ENCODE peak calls at places on chromosomes 13 and 19, in nine cellular contexts. G, W, U, A, K, T, D, E and C are unnamed samples.

GRCh38 chr13:62696490-62696889 is 1280.8 kb upstream of the PCDH20 start:
- DNase-seq in G (no peak), W (no peak), U (no peak), A (no peak), K (no peak), T (no peak), D (no peak), E (no peak), C (no peak)

GRCh38 chr19:1254081-1254527 is 5.7 kb downstream of the MIDN start:
- DNase-seq in G (no peak), W (no peak), U (no peak), A (no peak), K (no peak), T (no peak), D (no peak), E (no peak), C (no peak)

GRCh38 chr13:43558312-43558711 is 228.5 kb downstream of the ENOX1 start:
- DNase-seq in G (no peak), W (no peak), U (no peak), A (no peak), K (no peak), T (no peak), D (no peak), E (no peak), C (no peak)

GRCh38 chr13:51416107-51416506 is 36.7 kb downstream of the INTS6 start:
- DNase-seq in G (no peak), W (no peak), U (no peak), A (no peak), K (peak), T (no peak), D (no peak), E (no peak), C (no peak)

GRCh38 chr19:14005381-14006084 is 587 bp downstream of the RFX1 start:
- DNase-seq in G (peak), W (peak), U (peak), A (peak), K (peak), T (peak), D (peak), E (peak), C (peak)

GRCh38 chr19:38691938-38692457 is 44.5 kb downstream of the ACTN4 start:
- DNase-seq in G (peak), W (no peak), U (peak), A (no peak), K (no peak), T (peak), D (no peak), E (peak), C (no peak)

GRCh38 chr13:38582133-38582532 is 104.7 kb upstream of the FREM2 start:
- DNase-seq in G (peak), W (peak), U (peak), A (peak), K (no peak), T (no peak), D (peak), E (no peak), C (no peak)

GRCh38 chr13:113390874-113391497 is 27.1 kb upstream of the GRTP1 start:
- DNase-seq in G (no peak), W (no peak), U (no peak), A (no peak), K (no peak), T (no peak), D (no peak), E (no peak), C (no peak)

GRCh38 chr13:96994030-96994848 is at the start of gene OXGR1:
- DNase-seq in G (no peak), W (peak), U (no peak), A (peak), K (no peak), T (no peak), D (no peak), E (no peak), C (peak)

GRCh38 chr13:101634142-101634541 is 181.7 kb downstream of the ITGBL1 start:
- DNase-seq in G (no peak), W (no peak), U (no peak), A (no peak), K (no peak), T (no peak), D (no peak), E (no peak), C (no peak)

GRCh38 chr19:58364127-58364526 is 1.6 kb upstream of the ZNF497 start:
- DNase-seq in G (no peak), W (no peak), U (no peak), A (no peak), K (no peak), T (no peak), D (no peak), E (no peak), C (no peak)

GRCh38 chr19:16180611-16181010 is 4.6 kb upstream of the FAM32A start:
- DNase-seq in G (peak), W (peak), U (peak), A (no peak), K (no peak), T (no peak), D (no peak), E (no peak), C (no peak)

GRCh38 chr13:95206116-95206515 is 95.1 kb downstream of the ABCC4 start:
- DNase-seq in G (no peak), W (no peak), U (no peak), A (no peak), K (no peak), T (no peak), D (no peak), E (no peak), C (no peak)

GRCh38 chr19:33297401-33298145 is 4.8 kb downstream of the CEBPA start:
- DNase-seq in G (no peak), W (no peak), U (no peak), A (no peak), K (no peak), T (no peak), D (no peak), E (no peak), C (no peak)

GRCh38 chr19:4138445-4138844 is 14.5 kb upstream of the MAP2K2 start:
- DNase-seq in G (no peak), W (no peak), U (no peak), A (no peak), K (no peak), T (no peak), D (no peak), E (no peak), C (no peak)

GRCh38 chr19:5563941-5564612 is 3.7 kb downstream of the TINCR start:
- DNase-seq in G (no peak), W (no peak), U (no peak), A (no peak), K (no peak), T (no peak), D (no peak), E (no peak), C (no peak)

GRCh38 chr19:5563008-5563431 is 4.7 kb downstream of the TINCR start:
- DNase-seq in G (no peak), W (no peak), U (no peak), A (no peak), K (no peak), T (no peak), D (no peak), E (no peak), C (no peak)

GRCh38 chr19:5562280-5562679 is 5.5 kb downstream of the TINCR start:
- DNase-seq in G (no peak), W (no peak), U (no peak), A (no peak), K (no peak), T (no peak), D (no peak), E (no peak), C (no peak)

GRCh38 chr19:5567360-5567970 is at the start of gene TINCR:
- DNase-seq in G (no peak), W (peak), U (no peak), A (peak), K (no peak), T (no peak), D (no peak), E (no peak), C (peak)

DNA sequence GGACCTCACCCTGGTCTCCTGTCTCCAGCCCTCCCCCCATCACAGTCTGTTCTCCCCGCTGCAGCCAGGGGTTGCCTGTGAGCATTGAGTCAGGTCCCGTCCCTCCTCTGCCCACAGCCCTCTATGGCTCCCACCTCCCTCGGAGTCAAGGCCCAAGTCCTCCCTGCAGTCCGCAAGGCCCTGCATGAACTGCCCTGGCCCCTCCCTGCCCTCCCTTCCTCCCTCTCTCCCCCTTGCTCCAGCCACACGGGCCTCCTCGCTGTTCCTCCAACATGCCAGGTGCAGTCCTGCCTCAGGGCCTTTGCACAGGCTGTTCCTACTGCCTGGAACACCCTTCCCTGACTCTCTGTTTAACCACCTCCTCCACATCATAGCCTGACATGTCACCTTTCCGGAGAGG is 2.8 kb downstream of the TINCR start:
- DNase-seq in G (no peak), W (no peak), U (no peak), A (no peak), K (no peak), T (no peak), D (no peak), E (no peak), C (no peak)
- TF ChIP-seq CTCF in G (no peak), W (no peak), U (no peak), A (no peak), K (no peak), T (no peak), D (no peak), E (no peak), C (no peak)

DNA sequence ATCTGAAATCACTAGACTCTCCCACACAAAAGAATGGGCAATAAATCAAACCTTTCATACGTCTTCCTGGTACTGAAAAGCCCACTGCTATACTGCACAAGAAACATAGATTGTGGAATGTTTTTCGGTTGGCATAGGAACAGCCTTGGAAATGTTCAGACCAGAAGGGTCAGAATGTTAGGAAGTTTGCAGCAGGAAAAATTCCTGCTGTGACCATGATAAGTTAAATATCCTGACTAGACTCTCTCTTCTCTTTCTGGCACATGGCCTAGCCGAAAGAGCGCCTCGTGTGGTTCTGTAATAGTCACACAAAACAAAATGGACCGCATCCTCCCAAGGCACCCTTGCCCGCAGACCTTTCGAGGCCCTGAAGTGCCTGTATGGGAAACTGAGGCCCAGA is 427.2 kb downstream of the COG6 start:
- DNase-seq in G (peak), W (no peak), U (peak), A (no peak), K (no peak), T (no peak), D (peak), E (no peak), C (no peak)
- TF ChIP-seq CTCF in G (peak), W (no peak), U (peak), A (no peak), K (no peak), T (no peak), D (no peak), E (no peak), C (no peak)

GRCh38 chr19:45404557-45405434 is at the start of gene PPP1R13L:
- DNase-seq in G (peak), W (peak), U (peak), A (peak), K (no peak), T (no peak), D (peak), E (peak), C (no peak)

GRCh38 chr19:45403272-45403671 is 1.6 kb downstream of the PPP1R13L start:
- DNase-seq in G (no peak), W (no peak), U (no peak), A (no peak), K (no peak), T (no peak), D (no peak), E (no peak), C (no peak)

GRCh38 chr19:45401815-45402468 is 2.9 kb downstream of the PPP1R13L start:
- DNase-seq in G (no peak), W (no peak), U (no peak), A (no peak), K (no peak), T (no peak), D (no peak), E (no peak), C (no peak)

GRCh38 chr19:45403781-45404556 is 900 bp downstream of the PPP1R13L start:
- DNase-seq in G (no peak), W (peak), U (peak), A (peak), K (peak), T (no peak), D (peak), E (peak), C (peak)

GRCh38 chr19:45402469-45403070 is 2.3 kb downstream of the PPP1R13L start:
- DNase-seq in G (no peak), W (peak), U (no peak), A (peak), K (peak), T (no peak), D (no peak), E (peak), C (peak)
- TF ChIP-seq CTCF in G (no peak), W (peak), U (peak), A (peak), K (no peak), T (peak), D (peak), E (no peak), C (peak)

DNA sequence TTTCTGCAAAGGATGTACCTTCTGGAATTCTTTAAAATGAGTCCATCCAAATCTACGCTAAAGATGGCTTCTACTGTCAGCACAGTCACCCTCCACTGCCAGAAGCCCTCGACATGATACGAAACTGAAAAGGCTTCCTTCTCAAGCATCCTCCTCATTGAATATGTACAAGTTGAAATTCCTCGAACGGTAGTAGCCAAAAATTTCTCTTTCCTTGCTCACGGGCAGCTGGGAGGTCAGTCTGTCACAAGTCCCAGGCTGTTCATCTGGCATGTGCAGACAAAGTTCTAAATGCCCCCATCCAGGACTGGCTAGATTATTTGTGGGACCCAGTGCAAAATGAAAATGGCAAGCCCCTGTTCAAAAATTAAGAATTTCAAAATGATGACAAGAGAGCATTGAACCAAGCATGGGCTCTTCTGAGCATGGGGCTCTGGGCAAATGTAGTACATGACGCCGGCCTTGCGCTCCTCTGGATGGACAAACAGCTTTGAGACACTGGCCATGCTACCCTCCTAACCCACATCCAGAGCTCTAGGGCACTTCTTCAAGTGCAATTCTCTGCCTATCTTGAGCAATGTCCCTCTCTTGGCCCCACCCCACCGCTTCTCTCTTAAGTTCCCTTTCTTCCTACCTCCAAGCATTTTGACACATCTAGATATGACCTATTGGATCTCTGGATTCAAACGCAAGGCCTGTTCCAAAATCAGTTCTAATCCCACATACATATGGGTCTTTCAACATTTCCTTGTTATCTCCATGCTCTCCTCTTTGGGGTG is 78.9 kb upstream of the FLT1 start:
- DNase-seq in G (no peak), W (no peak), U (no peak), A (no peak), K (no peak), T (no peak), D (no peak), E (no peak), C (no peak)
- TF ChIP-seq CTCF in G (no peak), W (no peak), U (no peak), A (no peak), K (no peak), T (no peak), D (no peak), E (no peak), C (no peak)

DNA sequence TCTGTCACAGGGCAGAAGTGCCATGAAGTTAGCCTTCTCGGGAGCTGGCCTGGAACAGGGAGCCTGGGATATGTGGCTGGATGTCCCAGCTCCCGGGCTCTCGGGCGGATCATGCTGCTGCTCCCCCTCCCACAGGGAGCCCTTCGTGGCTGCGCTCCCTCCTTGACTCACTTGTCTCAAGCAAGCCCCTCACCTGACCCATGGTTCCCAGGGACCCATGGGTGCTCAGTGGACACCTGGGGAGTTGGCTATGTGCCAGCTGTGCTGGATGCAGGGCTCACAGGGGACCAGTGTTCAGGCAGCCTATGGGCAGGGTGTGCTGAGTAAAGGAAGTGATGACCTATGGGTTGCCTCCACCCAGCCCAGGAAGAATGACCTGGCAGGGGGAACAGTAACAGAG is 213.1 kb upstream of the SGCG start:
- DNase-seq in G (no peak), W (no peak), U (no peak), A (no peak), K (no peak), T (no peak), D (no peak), E (no peak), C (no peak)
- TF ChIP-seq CTCF in G (no peak), W (no peak), U (no peak), A (no peak), K (no peak), T (no peak), D (no peak), E (no peak), C (no peak)